ENCODE peak calls at places on chromosomes 6 and 20, in five cellular contexts. U, R, K, B and C are unnamed samples.

GRCh38 chr6:116779569-116780164 is 14.1 kb upstream of the FAM162B start:
- DNase-seq in U (peak; percentile 36), R (no peak), K (peak; percentile 58), B (peak; percentile 70), C (peak; percentile 32)

GRCh38 chr20:37711987-37712961 is 18.4 kb downstream of the CTNNBL1 start:
- DNase-seq in U (no peak), R (no peak), K (no peak), B (peak; percentile 21), C (peak; percentile 75)

GRCh38 chr6:6960571-6961251 is 147.1 kb upstream of the RREB1 start:
- DNase-seq in U (no peak), R (no peak), K (no peak), B (no peak), C (no peak)

GRCh38 chr6:40961831-40962230 is 77.2 kb downstream of the UNC5CL start:
- DNase-seq in U (no peak), R (no peak), K (no peak), B (no peak), C (no peak)

GRCh38 chr6:9745476-9745875 is 669.4 kb downstream of the TFAP2A start:
- DNase-seq in U (peak; percentile 7), R (no peak), K (no peak), B (no peak), C (no peak)

GRCh38 chr6:12233693-12234551 is 56.2 kb upstream of the EDN1 start:
- DNase-seq in U (peak; percentile 84), R (peak; percentile 66), K (peak; percentile 67), B (peak; percentile 54), C (peak; percentile 52)

GRCh38 chr6:28522594-28523557 is 2.8 kb upstream of the GPX5 start:
- DNase-seq in U (no peak), R (no peak), K (no peak), B (peak; percentile 23), C (no peak)

GRCh38 chr6:156752666-156753301 is 24.4 kb upstream of the ARID1B start:
- DNase-seq in U (no peak), R (peak; percentile 63), K (peak; percentile 24), B (peak; percentile 21), C (no peak)

GRCh38 chr20:32007787-32008616 is 2.2 kb upstream of the CCM2L start:
- DNase-seq in U (no peak), R (no peak), K (no peak), B (no peak), C (no peak)

GRCh38 chr6:78910611-78911134 is 43.3 kb downstream of the IRAK1BP1 start:
- DNase-seq in U (no peak), R (no peak), K (no peak), B (peak; percentile 1), C (peak; percentile 26)

GRCh38 chr20:4369119-4369797 is 352.5 kb upstream of the PRND start:
- DNase-seq in U (no peak), R (no peak), K (no peak), B (peak; percentile 3), C (no peak)

GRCh38 chr20:43699941-43700565 is 26.7 kb downstream of the GTSF1L start:
- DNase-seq in U (no peak), R (no peak), K (no peak), B (no peak), C (no peak)

GRCh38 chr6:46302176-46302575 is 131.4 kb upstream of the ENPP5 start:
- DNase-seq in U (no peak), R (no peak), K (no peak), B (no peak), C (no peak)

GRCh38 chr20:5781798-5782750 is 31.9 kb downstream of the SHLD1 start:
- DNase-seq in U (no peak), R (no peak), K (peak; percentile 93), B (peak; percentile 89), C (no peak)

GRCh38 chr6:139378882-139379341 is 4.5 kb upstream of the CITED2 start:
- DNase-seq in U (peak; percentile 39), R (no peak), K (peak; percentile 81), B (peak; percentile 51), C (no peak)

GRCh38 chr20:48721324-48722001 is 106.3 kb downstream of the PREX1 start:
- DNase-seq in U (no peak), R (no peak), K (no peak), B (no peak), C (no peak)

GRCh38 chr6:137451926-137452325 is 42.3 kb downstream of the OLIG3 start:
- DNase-seq in U (peak; percentile 87), R (no peak), K (no peak), B (no peak), C (no peak)

GRCh38 chr6:10809098-10809497 is 29.2 kb downstream of the MAK start:
- DNase-seq in U (no peak), R (no peak), K (no peak), B (peak; percentile 23), C (no peak)

GRCh38 chr6:47810885-47811284 is 29.1 kb downstream of the OPN5 start:
- DNase-seq in U (no peak), R (no peak), K (peak; percentile 16), B (no peak), C (no peak)

GRCh38 chr20:17806739-17807441 is 107.1 kb downstream of the BANF2 start:
- DNase-seq in U (peak; percentile 78), R (no peak), K (no peak), B (peak; percentile 20), C (peak; percentile 66)

GRCh38 chr20:46255440-46256104 is 52.7 kb downstream of the CDH22 start:
- DNase-seq in U (no peak), R (no peak), K (peak; percentile 64), B (peak; percentile 61), C (peak; percentile 68)

GRCh38 chr6:91317247-91317646 is 730.4 kb upstream of the MAP3K7 start:
- DNase-seq in U (peak; percentile 1), R (no peak), K (no peak), B (no peak), C (no peak)

GRCh38 chr20:58017237-58017969 is 211.1 kb downstream of the ANKRD60 start:
- DNase-seq in U (peak; percentile 1), R (no peak), K (peak; percentile 34), B (no peak), C (no peak)

GRCh38 chr6:149863846-149864577 is at the start of gene LRP11:
- DNase-seq in U (peak; percentile 74), R (no peak), K (peak; percentile 82), B (peak; percentile 86), C (peak; percentile 93)

GRCh38 chr20:13510837-13511488 is 127.8 kb downstream of the TASP1 start:
- DNase-seq in U (no peak), R (no peak), K (no peak), B (no peak), C (no peak)

GRCh38 chr20:24840121-24840713 is 108.9 kb upstream of the CST7 start:
- DNase-seq in U (no peak), R (peak; percentile 37), K (no peak), B (no peak), C (no peak)

GRCh38 chr20:9996944-9997343 is 37.8 kb upstream of the ANKEF1 start:
- DNase-seq in U (peak; percentile 25), R (no peak), K (no peak), B (no peak), C (no peak)

GRCh38 chr20:2658414-2659354 is 5.3 kb downstream of the IDH3B start:
- DNase-seq in U (no peak), R (no peak), K (peak; percentile 40), B (peak; percentile 34), C (no peak)

GRCh38 chr6:21767891-21768659 is 174.5 kb downstream of the SOX4 start:
- DNase-seq in U (peak; percentile 87), R (no peak), K (no peak), B (no peak), C (no peak)

GRCh38 chr6:73519943-73520687 is 717 bp downstream of the EEF1A1 start:
- DNase-seq in U (peak; percentile 78), R (no peak), K (peak; percentile 59), B (peak; percentile 78), C (peak; percentile 58)

GRCh38 chr6:30480536-30481156 is 8.7 kb upstream of the HLA-E start:
- DNase-seq in U (no peak), R (no peak), K (no peak), B (no peak), C (no peak)

GRCh38 chr6:107674995-107675738 is 148.9 kb downstream of the SCML4 start:
- DNase-seq in U (peak; percentile 84), R (peak; percentile 45), K (peak; percentile 75), B (peak; percentile 79), C (peak; percentile 83)

GRCh38 chr6:45472383-45472782 is 94.6 kb upstream of the SUPT3H start:
- DNase-seq in U (peak; percentile 51), R (no peak), K (no peak), B (no peak), C (no peak)

DNA sequence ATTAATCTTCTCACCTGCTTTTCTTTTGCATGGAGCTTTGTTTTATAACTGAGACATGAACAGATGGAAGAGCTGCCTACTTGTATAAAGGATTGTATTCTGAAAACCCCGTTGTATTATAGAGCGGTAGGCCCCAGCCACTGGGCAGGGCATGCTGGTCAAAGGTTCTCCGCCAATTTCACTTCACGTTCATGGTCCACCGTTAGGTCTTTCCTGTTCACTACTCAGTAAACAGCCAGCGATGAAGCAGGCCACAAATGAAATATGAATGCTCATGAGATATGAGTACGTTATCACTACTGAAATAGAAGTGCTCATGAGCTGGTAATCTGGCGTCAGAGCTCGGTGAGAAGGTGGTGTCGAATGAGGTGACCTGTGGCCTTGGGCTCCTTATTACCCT is 16.5 kb downstream of the EDN3 start:
- DNase-seq in U (no peak), R (no peak), K (no peak), B (no peak), C (no peak)
- TF ChIP-seq MXI1 in U (no peak), R (no peak), K (no peak), B (no peak), C (no peak)

DNA sequence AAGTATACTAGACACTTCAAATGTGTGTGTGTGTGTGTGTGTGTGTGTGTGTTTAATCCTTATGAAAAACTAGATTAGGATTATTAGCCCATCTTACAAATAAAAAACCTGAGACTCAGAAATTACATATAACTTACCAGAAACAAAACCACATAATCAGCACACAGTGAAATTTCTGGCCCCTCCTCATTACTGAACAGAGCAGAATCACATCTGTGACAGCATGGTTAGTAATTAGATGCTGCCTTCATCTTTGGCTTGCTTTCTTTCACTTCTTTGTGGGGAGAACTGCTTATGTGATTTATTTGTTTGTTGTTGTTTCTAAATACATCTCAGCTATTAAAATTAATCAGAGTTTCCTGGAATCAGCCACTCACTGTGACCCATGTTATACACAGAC is 267.1 kb downstream of the TENT5A start:
- DNase-seq in U (no peak), R (no peak), K (no peak), B (no peak), C (no peak)
- TF ChIP-seq MXI1 in U (no peak), R (no peak), K (no peak), B (no peak), C (no peak)

GRCh38 chr20:53262294-53262840 is 290.2 kb downstream of the TSHZ2 start:
- DNase-seq in U (no peak), R (no peak), K (no peak), B (no peak), C (no peak)
- TF ChIP-seq MXI1 in U (no peak), R (no peak), K (no peak), B (no peak), C (no peak)

DNA sequence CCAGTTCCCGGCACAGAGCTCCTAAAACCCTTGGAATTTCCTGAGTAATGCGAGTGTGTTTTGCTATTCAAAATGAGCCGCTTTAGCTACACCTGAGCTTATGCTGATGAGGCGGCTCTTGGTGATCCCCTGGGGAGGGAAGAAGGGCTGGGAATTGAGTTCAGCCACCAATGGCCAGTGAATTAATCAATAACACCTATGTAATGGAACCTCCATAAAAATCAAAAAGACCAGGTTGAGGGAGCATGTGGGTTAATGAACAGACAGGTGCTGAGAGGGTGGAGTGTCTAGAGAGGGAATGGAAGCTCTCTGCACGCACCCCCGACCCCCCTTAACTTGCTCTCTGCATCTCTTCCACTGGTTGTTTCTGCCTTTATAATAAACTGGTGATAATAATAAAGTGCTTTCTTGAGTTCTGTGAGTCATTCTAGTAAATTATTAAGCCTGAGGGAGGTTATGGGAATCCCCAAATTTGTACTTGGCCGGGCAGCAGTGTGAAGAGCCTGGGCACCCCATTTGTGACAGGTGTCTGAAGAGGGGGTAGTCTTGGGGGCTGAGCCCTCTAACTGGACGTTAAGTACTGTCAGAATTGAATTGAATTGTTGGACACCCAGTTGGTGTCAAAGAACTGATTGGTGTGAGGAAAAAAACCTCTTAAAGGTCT is 24.7 kb upstream of the SERPINB1 start:
- DNase-seq in U (no peak), R (peak; percentile 76), K (no peak), B (no peak), C (no peak)
- TF ChIP-seq MXI1 in U (no peak), R (no peak), K (no peak), B (no peak), C (no peak)